ENCODE peak calls at places on chromosome 13, in five cellular contexts. C is mammary epithelial cell, P is keratinocyte, N is endothelial cell of umbilical vein, L is astrocyte. K is an unnamed sample. For H3K4me1, the result is how much of the 10 kb centered on the place peaks cover.

GRCh38 chr13:41065098-41065497 is 3.8 kb downstream of the WBP4 start:
- DNase-seq in N (peak), C (no peak), L (peak), P (no peak), K (peak)

GRCh38 chr13:100454876-100455275 is 133.7 kb downstream of the GGACT start:
- DNase-seq in N (peak), C (peak), L (peak), P (peak), K (no peak)

GRCh38 chr13:67330149-67330548 is 100.0 kb upstream of the PCDH9 start:
- DNase-seq in N (no peak), C (no peak), L (no peak), P (no peak), K (no peak)

GRCh38 chr13:98598043-98598442 is 21.1 kb upstream of the STK24 start:
- DNase-seq in P (no peak), L (no peak), C (no peak), N (peak), K (no peak)

GRCh38 chr13:110056640-110057039 is 250.3 kb downstream of the COL4A1 start:
- DNase-seq in C (no peak), P (no peak), L (no peak), N (no peak), K (no peak)

GRCh38 chr13:69579351-69579750 is 528.3 kb upstream of the ATXN8OS start:
- DNase-seq in N (no peak), P (no peak), C (peak), L (no peak), K (peak)

GRCh38 chr13:62879071-62879470 is 1463.4 kb upstream of the PCDH20 start:
- DNase-seq in P (no peak), C (no peak), L (peak), N (no peak), K (no peak)

GRCh38 chr13:100131863-100132574 is 43.1 kb downstream of the PCCA start:
- DNase-seq in P (peak), N (peak), C (peak), L (peak), K (peak)

GRCh38 chr13:111597041-111598017 is 276.9 kb downstream of the TEX29 start:
- DNase-seq in C (no peak), P (no peak), L (no peak), N (no peak), K (no peak)

GRCh38 chr13:86591862-86592261 is 792.6 kb upstream of the SLITRK6 start:
- DNase-seq in N (no peak), P (no peak), L (no peak), C (peak), K (no peak)

GRCh38 chr13:41137241-41137640 is 4.6 kb upstream of the KBTBD6 start:
- DNase-seq in L (no peak), P (peak), C (peak), N (no peak), K (no peak)

GRCh38 chr13:91135376-91135775 is 212.1 kb upstream of the MIR17HG start:
- DNase-seq in P (no peak), L (no peak), N (no peak), C (no peak), K (no peak)

GRCh38 chr13:104534847-104535246 is 1468.6 kb upstream of the SLC10A2 start:
- DNase-seq in N (no peak), C (no peak), L (no peak), P (no peak), K (no peak)

GRCh38 chr13:19818223-19818842 is 35.6 kb upstream of the PSPC1 start:
- DNase-seq in P (no peak), N (peak), L (no peak), C (no peak), K (peak)

GRCh38 chr13:51532736-51533197 is 51.5 kb upstream of the WDFY2 start:
- DNase-seq in C (no peak), L (no peak), N (no peak), P (no peak), K (no peak)

GRCh38 chr13:99436013-99436412 is 65.3 kb upstream of the TM9SF2 start:
- DNase-seq in L (no peak), C (peak), N (no peak), P (no peak), K (peak)

GRCh38 chr13:44506719-44507118 is 69.4 kb downstream of the TSC22D1 start:
- DNase-seq in P (no peak), N (no peak), C (no peak), L (no peak), K (no peak)

GRCh38 chr13:73325351-73326214 is 266.8 kb downstream of the KLF5 start:
- DNase-seq in L (peak), C (peak), N (peak), P (no peak), K (peak)

GRCh38 chr13:106291006-106291405 is 244.5 kb downstream of the EFNB2 start:
- DNase-seq in P (no peak), L (peak), N (peak), C (peak), K (no peak)

GRCh38 chr13:62626771-62627170 is 1211.1 kb upstream of the PCDH20 start:
- DNase-seq in L (no peak), N (no peak), C (no peak), P (no peak), K (no peak)

GRCh38 chr13:48891586-48891985 is 84.1 kb upstream of the FNDC3A start:
- DNase-seq in L (peak), P (peak), C (peak), N (peak), K (peak)

GRCh38 chr13:114110091-114110829 is 22.2 kb downstream of the RASA3 start:
- DNase-seq in P (no peak), N (peak), L (no peak), C (no peak), K (no peak)

GRCh38 chr13:102240110-102240509 is 161.7 kb downstream of the FGF14 start:
- DNase-seq in N (no peak), P (no peak), L (no peak), C (no peak), K (no peak)

GRCh38 chr13:98927954-98928927 is 49.6 kb downstream of the DOCK9 start:
- DNase-seq in P (no peak), L (peak), N (peak), C (no peak), K (no peak)

GRCh38 chr13:90867336-90867683 is 480.2 kb upstream of the MIR17HG start:
- DNase-seq in P (no peak), L (peak), C (peak), N (peak), K (peak)

GRCh38 chr13:94858856-94859811 is 146.8 kb upstream of the SOX21 start:
- DNase-seq in P (no peak), L (peak), C (no peak), N (peak), K (peak)

GRCh38 chr13:40376296-40376849 is 290.1 kb downstream of the FOXO1 start:
- DNase-seq in L (no peak), C (no peak), P (no peak), N (no peak), K (no peak)

GRCh38 chr13:93004919-93005318 is 221.7 kb upstream of the GPC6 start:
- DNase-seq in N (no peak), C (peak), L (no peak), P (no peak), K (no peak)

GRCh38 chr13:45367995-45368394 is 27.0 kb upstream of the TPT1 start:
- DNase-seq in P (no peak), C (no peak), L (no peak), N (no peak), K (no peak)

GRCh38 chr13:94389544-94390351 is 89.7 kb downstream of the DCT start:
- DNase-seq in L (no peak), C (no peak), N (no peak), P (no peak), K (peak)

GRCh38 chr13:64633948-64634347 is 2596.2 kb downstream of the PCDH9 start:
- DNase-seq in N (no peak), L (peak), P (no peak), C (peak), K (no peak)

GRCh38 chr13:102907016-102907756 is 61.4 kb downstream of the ERCC5 start:
- DNase-seq in L (no peak), C (peak), N (no peak), P (no peak), K (no peak)

GRCh38 chr13:89375839-89376238 is 1704.7 kb downstream of the SLITRK5 start:
- DNase-seq in N (peak), P (no peak), C (peak), L (peak), K (peak)

GRCh38 chr13:74886496-74886895 is 595.5 kb downstream of the TBC1D4 start:
- DNase-seq in C (peak), N (no peak), L (peak), P (no peak), K (no peak)

DNA sequence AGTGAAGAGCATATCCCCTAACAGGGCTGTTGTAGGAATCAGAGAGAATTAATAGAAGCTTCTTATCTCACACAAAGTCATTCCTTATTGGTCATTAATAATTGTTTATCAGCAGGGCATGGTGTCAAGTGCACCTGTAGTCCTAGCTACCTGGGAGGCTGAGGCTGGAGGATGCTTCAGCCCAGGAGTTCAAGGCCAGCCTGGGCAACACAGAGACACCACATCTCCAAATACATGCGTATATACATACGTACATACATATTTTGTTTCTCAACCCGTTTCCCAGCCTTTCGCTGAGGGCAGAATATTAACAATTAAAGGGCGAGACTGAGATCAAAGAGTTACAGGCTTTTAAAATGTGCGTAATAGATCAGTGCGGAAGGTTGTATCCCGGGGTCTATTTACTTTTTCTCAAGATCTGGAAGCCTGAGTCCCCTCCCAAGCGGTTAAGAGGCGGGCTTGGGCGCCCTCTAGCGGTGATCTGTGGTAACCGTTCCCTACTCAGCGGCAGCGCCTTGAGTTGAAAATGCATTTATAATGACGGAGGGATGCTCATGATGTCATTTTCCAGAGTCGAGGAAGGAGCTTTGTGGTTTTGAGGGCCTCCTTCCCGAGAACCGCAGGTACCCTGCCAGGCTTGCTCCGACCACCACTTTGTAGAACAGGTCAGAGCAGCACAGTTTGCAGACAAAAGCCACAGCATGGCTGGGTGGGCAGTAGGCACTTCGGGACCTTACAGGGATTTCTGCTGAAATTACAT is 169.6 kb upstream of the GPR12 start:
- DNase-seq in N (peak), C (peak), L (peak), P (no peak), K (peak)
- H3K4me3 ChIP-seq in N (no peak), C (no peak), L (no peak), P (no peak), K (no peak)

GRCh38 chr13:46617885-46618284 is 64.9 kb downstream of the LRCH1 start:
- DNase-seq in P (no peak), C (no peak), N (no peak), L (no peak), K (no peak)
- H3K4me1 ChIP-seq in P (under half), C (under half), N (under half), L (under half), K (half or more)

GRCh38 chr13:78595819-78596700 is 7.3 kb downstream of the POU4F1 start:
- DNase-seq in C (no peak), N (no peak), P (no peak), L (no peak), K (peak)

GRCh38 chr13:78593129-78593528 is 10.2 kb downstream of the POU4F1 start:
- DNase-seq in N (no peak), L (no peak), C (no peak), P (no peak), K (no peak)

GRCh38 chr13:78596701-78597550 is 6.4 kb downstream of the POU4F1 start:
- DNase-seq in P (no peak), C (no peak), N (no peak), L (no peak), K (no peak)

GRCh38 chr13:78595458-78595818 is 7.9 kb downstream of the POU4F1 start:
- DNase-seq in P (no peak), L (no peak), N (no peak), C (no peak), K (no peak)

GRCh38 chr13:78593652-78594494 is 9.5 kb downstream of the POU4F1 start:
- DNase-seq in N (no peak), C (no peak), L (no peak), P (no peak), K (no peak)
- TF ChIP-seq EZH2 in N (peak), C (peak), L (no peak), P (peak), K (peak)

DNA sequence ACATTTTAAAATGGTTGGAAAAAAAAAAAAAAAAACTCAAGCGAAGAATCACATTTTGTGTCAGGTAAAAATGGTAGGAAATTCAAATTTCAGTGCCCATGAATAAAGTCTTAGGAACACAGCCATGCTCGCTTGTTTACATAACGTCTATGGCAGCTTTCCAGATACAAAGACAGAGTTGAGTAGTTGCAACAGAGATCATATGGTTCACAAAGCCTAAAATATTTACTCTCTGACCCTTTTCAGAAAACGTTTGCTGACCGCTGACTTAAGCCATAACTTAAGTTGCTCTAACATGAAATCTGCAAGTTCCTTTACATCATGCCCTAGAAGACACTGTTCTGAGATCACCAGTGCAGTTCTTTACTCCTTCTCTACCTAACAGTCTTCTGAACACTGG is 166.4 kb downstream of the DCLK1 start:
- DNase-seq in C (no peak), P (no peak), L (no peak), N (peak), K (peak)
- H3K4me3 ChIP-seq in C (no peak), P (no peak), L (no peak), N (peak), K (no peak)

GRCh38 chr13:112727581-112727980 is 37.7 kb downstream of the ATP11A start:
- DNase-seq in P (no peak), C (no peak), L (no peak), N (no peak), K (no peak)

GRCh38 chr13:112725346-112726017 is 35.6 kb downstream of the ATP11A start:
- DNase-seq in P (no peak), C (peak), L (peak), N (no peak), K (no peak)

GRCh38 chr13:112728375-112729126 is 38.7 kb downstream of the ATP11A start:
- DNase-seq in C (no peak), L (no peak), N (no peak), P (no peak), K (no peak)

GRCh38 chr13:112724788-112725345 is 35.0 kb downstream of the ATP11A start:
- DNase-seq in P (peak), C (no peak), L (no peak), N (no peak), K (no peak)

DNA sequence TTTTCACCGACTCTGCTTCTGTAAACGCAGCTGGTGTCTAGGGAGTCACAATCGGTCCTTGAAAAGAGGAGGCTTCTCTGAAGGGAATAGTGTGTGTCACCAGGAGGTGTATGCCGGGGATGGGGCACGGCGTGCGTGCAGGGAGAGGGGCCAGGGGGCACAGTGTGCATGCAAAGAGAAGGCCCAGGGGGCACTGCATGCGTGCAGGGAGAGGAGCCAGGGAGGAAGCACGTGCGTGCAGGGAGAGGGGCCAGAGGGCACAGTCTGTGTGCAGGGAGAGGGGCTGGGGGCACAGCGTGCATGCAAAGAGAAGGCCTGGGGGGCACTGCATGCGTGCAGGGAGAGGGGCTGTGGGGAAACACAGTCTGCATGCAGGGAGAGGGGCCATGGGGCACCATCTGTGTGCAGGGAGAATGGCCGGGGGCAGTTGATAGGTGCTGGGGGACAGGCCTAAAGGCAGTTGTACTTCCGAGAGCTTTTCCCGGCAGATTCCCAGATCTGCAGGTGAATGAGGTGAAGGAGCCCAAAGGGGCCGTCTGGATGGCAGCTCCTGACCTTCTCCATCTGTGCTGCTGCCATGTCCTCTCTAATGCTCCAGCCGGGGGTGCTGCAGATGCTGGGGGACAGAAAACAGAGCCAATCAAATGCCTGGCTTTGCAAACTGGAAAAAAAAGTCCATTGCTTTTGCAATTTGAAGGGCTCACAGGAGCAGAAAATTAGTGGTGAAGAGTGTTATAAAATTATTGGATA is 36.4 kb downstream of the ATP11A start:
- DNase-seq in N (no peak), P (no peak), L (no peak), C (no peak), K (no peak)
- H3K4me1 ChIP-seq in N (under half), P (under half), L (under half), C (under half), K (under half)

GRCh38 chr13:60699636-60700035 is 302.6 kb downstream of the TDRD3 start:
- DNase-seq in C (no peak), N (no peak), P (no peak), L (no peak), K (no peak)

GRCh38 chr13:60701919-60702318 is 304.9 kb downstream of the TDRD3 start:
- DNase-seq in P (no peak), L (no peak), N (no peak), C (no peak), K (no peak)

GRCh38 chr13:60696602-60697001 is 299.6 kb downstream of the TDRD3 start:
- DNase-seq in L (no peak), P (no peak), N (no peak), C (no peak), K (no peak)

GRCh38 chr13:60700994-60701393 is 304.0 kb downstream of the TDRD3 start:
- DNase-seq in P (no peak), C (no peak), L (no peak), N (no peak), K (no peak)
- TF ChIP-seq EZH2 in P (no peak), C (no peak), L (no peak), N (no peak), K (no peak)

DNA sequence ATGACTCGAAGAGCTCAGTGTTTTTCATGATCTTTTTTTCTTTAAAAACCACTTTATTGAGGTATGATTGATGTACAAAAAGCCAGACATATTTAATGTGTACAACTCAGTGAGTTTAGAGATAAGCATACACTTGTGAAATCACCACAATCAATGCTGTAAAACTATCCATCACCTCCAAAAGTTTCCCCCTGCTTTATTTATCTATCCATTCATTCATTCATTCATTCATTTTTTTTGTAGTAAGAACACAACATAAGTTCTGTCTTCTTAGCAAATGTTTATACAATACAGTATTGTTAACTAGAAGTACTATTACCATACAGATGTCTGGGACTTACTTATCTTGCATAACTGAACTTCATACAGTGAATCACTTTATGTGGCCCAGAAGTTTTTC is 6.6 kb downstream of the RAP2A start:
- DNase-seq in N (no peak), L (peak), P (no peak), C (peak), K (no peak)
- H3K4me3 ChIP-seq in N (no peak), L (no peak), P (no peak), C (no peak), K (no peak)

DNA sequence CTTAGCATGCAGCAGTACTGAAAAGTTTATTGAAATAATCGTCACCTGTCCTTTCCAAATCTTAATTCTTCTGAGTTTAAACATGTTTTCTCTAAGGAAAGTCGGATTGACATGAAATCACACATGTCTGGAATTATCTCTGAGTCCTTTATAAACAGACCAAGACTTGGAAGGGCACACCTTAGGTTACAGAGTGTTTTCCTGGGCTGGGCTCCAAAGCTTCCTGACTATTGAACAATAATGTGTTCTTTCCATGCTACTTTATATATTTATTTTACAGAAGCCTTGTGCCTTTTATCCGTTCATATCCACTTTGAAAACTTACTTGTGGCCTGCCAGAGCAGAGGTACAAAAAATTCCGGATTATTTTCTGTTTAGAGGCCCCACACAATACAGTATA is 52.1 kb downstream of the LRCH1 start:
- DNase-seq in P (no peak), C (no peak), N (peak), L (no peak), K (no peak)
- H3K4me1 ChIP-seq in P (half or more), C (under half), N (under half), L (under half), K (half or more)